ENCODE peak calls at places on chromosomes 5 and 9, in five cellular contexts. One of them, this sample, is unnamed. For H3K9me3, the result is how much of the 10 kb centered on the place peaks cover.

GRCh38 chr9:102650896-102651295 is 344.2 kb upstream of the CYLC2 start:
- DNase-seq in left ventricle myocardium inferior: no peak
- DNase-seq in breast epithelium: no peak
- DNase-seq in cardiac muscle cell: no peak
- DNase-seq in hepatocyte: no peak
- DNase-seq in this sample: no peak

GRCh38 chr5:171825046-171825445 is 39.4 kb downstream of the SMIM23 start:
- DNase-seq in breast epithelium: no peak
- DNase-seq in left ventricle myocardium inferior: no peak
- DNase-seq in cardiac muscle cell: no peak
- DNase-seq in hepatocyte: no peak
- DNase-seq in this sample: no peak

GRCh38 chr9:87667164-87667738 is 58.7 kb upstream of the CTSL start:
- DNase-seq in hepatocyte: peak
- DNase-seq in breast epithelium: no peak
- DNase-seq in cardiac muscle cell: no peak
- DNase-seq in left ventricle myocardium inferior: no peak
- DNase-seq in this sample: no peak

GRCh38 chr9:21812415-21812814 is 10.0 kb downstream of the MTAP start:
- DNase-seq in breast epithelium: no peak
- DNase-seq in cardiac muscle cell: no peak
- DNase-seq in hepatocyte: no peak
- DNase-seq in left ventricle myocardium inferior: no peak
- DNase-seq in this sample: no peak

GRCh38 chr5:14208071-14209021 is 65.2 kb downstream of the TRIO start:
- DNase-seq in cardiac muscle cell: no peak
- DNase-seq in breast epithelium: no peak
- DNase-seq in left ventricle myocardium inferior: no peak
- DNase-seq in hepatocyte: peak
- DNase-seq in this sample: no peak

GRCh38 chr5:125026900-125027731 is 280.7 kb upstream of the ZNF608 start:
- DNase-seq in left ventricle myocardium inferior: no peak
- DNase-seq in hepatocyte: peak
- DNase-seq in cardiac muscle cell: peak
- DNase-seq in breast epithelium: no peak
- DNase-seq in this sample: no peak

GRCh38 chr5:54643679-54644078 is 126.1 kb downstream of the SNX18 start:
- DNase-seq in breast epithelium: no peak
- DNase-seq in left ventricle myocardium inferior: no peak
- DNase-seq in hepatocyte: no peak
- DNase-seq in cardiac muscle cell: no peak
- DNase-seq in this sample: no peak

GRCh38 chr5:21711854-21712752 is 1141.0 kb downstream of the CDH12 start:
- DNase-seq in left ventricle myocardium inferior: no peak
- DNase-seq in breast epithelium: no peak
- DNase-seq in cardiac muscle cell: peak
- DNase-seq in hepatocyte: no peak
- DNase-seq in this sample: no peak

GRCh38 chr5:54764691-54765090 is 220.7 kb downstream of the ESM1 start:
- DNase-seq in cardiac muscle cell: no peak
- DNase-seq in hepatocyte: no peak
- DNase-seq in left ventricle myocardium inferior: no peak
- DNase-seq in breast epithelium: no peak
- DNase-seq in this sample: no peak

GRCh38 chr5:1931590-1932138 is 48.9 kb upstream of the IRX4 start:
- DNase-seq in hepatocyte: peak
- DNase-seq in left ventricle myocardium inferior: peak
- DNase-seq in breast epithelium: no peak
- DNase-seq in cardiac muscle cell: peak
- DNase-seq in this sample: no peak

GRCh38 chr5:57802131-57802530 is 319.5 kb upstream of the ACTBL2 start:
- DNase-seq in hepatocyte: no peak
- DNase-seq in left ventricle myocardium inferior: no peak
- DNase-seq in cardiac muscle cell: no peak
- DNase-seq in breast epithelium: no peak
- DNase-seq in this sample: no peak

GRCh38 chr5:60339691-60340191 is 360.2 kb downstream of the DEPDC1B start:
- DNase-seq in left ventricle myocardium inferior: peak
- DNase-seq in hepatocyte: no peak
- DNase-seq in cardiac muscle cell: no peak
- DNase-seq in breast epithelium: no peak
- DNase-seq in this sample: no peak

GRCh38 chr9:94900222-94901018 is 173.9 kb downstream of the AOPEP start:
- DNase-seq in left ventricle myocardium inferior: no peak
- DNase-seq in breast epithelium: no peak
- DNase-seq in hepatocyte: peak
- DNase-seq in cardiac muscle cell: no peak
- DNase-seq in this sample: peak

GRCh38 chr5:169873642-169874041 is 106.7 kb downstream of the INSYN2B start:
- DNase-seq in hepatocyte: no peak
- DNase-seq in breast epithelium: no peak
- DNase-seq in left ventricle myocardium inferior: peak
- DNase-seq in cardiac muscle cell: no peak
- DNase-seq in this sample: no peak

GRCh38 chr9:116327702-116328440 is 174.3 kb downstream of the PAPPA start:
- DNase-seq in left ventricle myocardium inferior: no peak
- DNase-seq in cardiac muscle cell: no peak
- DNase-seq in breast epithelium: no peak
- DNase-seq in hepatocyte: no peak
- DNase-seq in this sample: no peak

GRCh38 chr9:6415266-6415665 is 2.3 kb downstream of the UHRF2 start:
- DNase-seq in cardiac muscle cell: no peak
- DNase-seq in hepatocyte: no peak
- DNase-seq in left ventricle myocardium inferior: no peak
- DNase-seq in breast epithelium: no peak
- DNase-seq in this sample: no peak

GRCh38 chr5:42948961-42949347 is 91.2 kb downstream of the ANXA2R start:
- DNase-seq in hepatocyte: no peak
- DNase-seq in breast epithelium: no peak
- DNase-seq in left ventricle myocardium inferior: no peak
- DNase-seq in cardiac muscle cell: no peak
- DNase-seq in this sample: no peak

GRCh38 chr5:175572922-175573321 is 84.9 kb upstream of the HRH2 start:
- DNase-seq in breast epithelium: no peak
- DNase-seq in left ventricle myocardium inferior: no peak
- DNase-seq in hepatocyte: peak
- DNase-seq in cardiac muscle cell: no peak
- DNase-seq in this sample: no peak

GRCh38 chr5:51859624-51860023 is 476.4 kb downstream of the ISL1 start:
- DNase-seq in hepatocyte: no peak
- DNase-seq in breast epithelium: no peak
- DNase-seq in left ventricle myocardium inferior: no peak
- DNase-seq in cardiac muscle cell: no peak
- DNase-seq in this sample: no peak

GRCh38 chr5:72379936-72380335 is 59.8 kb downstream of the PTCD2 start:
- DNase-seq in left ventricle myocardium inferior: no peak
- DNase-seq in cardiac muscle cell: no peak
- DNase-seq in hepatocyte: no peak
- DNase-seq in breast epithelium: no peak
- DNase-seq in this sample: no peak

GRCh38 chr5:21225223-21226064 is 1237.4 kb upstream of the CDH18 start:
- DNase-seq in breast epithelium: no peak
- DNase-seq in left ventricle myocardium inferior: no peak
- DNase-seq in cardiac muscle cell: no peak
- DNase-seq in hepatocyte: peak
- DNase-seq in this sample: no peak

GRCh38 chr5:146745937-146746577 is 132.5 kb downstream of the PPP2R2B start:
- DNase-seq in hepatocyte: no peak
- DNase-seq in left ventricle myocardium inferior: no peak
- DNase-seq in breast epithelium: no peak
- DNase-seq in cardiac muscle cell: no peak
- DNase-seq in this sample: no peak

GRCh38 chr5:131224387-131225191 is 39.3 kb upstream of the CDC42SE2 start:
- DNase-seq in left ventricle myocardium inferior: peak
- DNase-seq in hepatocyte: no peak
- DNase-seq in cardiac muscle cell: no peak
- DNase-seq in breast epithelium: no peak
- DNase-seq in this sample: peak

GRCh38 chr9:112771359-112772214 is 21.0 kb downstream of the SNX30 start:
- DNase-seq in left ventricle myocardium inferior: no peak
- DNase-seq in hepatocyte: no peak
- DNase-seq in cardiac muscle cell: no peak
- DNase-seq in breast epithelium: no peak
- DNase-seq in this sample: no peak

GRCh38 chr5:149452007-149452664 is 73.0 kb upstream of the IL17B start:
- DNase-seq in breast epithelium: no peak
- DNase-seq in left ventricle myocardium inferior: peak
- DNase-seq in hepatocyte: peak
- DNase-seq in cardiac muscle cell: peak
- DNase-seq in this sample: no peak

DNA sequence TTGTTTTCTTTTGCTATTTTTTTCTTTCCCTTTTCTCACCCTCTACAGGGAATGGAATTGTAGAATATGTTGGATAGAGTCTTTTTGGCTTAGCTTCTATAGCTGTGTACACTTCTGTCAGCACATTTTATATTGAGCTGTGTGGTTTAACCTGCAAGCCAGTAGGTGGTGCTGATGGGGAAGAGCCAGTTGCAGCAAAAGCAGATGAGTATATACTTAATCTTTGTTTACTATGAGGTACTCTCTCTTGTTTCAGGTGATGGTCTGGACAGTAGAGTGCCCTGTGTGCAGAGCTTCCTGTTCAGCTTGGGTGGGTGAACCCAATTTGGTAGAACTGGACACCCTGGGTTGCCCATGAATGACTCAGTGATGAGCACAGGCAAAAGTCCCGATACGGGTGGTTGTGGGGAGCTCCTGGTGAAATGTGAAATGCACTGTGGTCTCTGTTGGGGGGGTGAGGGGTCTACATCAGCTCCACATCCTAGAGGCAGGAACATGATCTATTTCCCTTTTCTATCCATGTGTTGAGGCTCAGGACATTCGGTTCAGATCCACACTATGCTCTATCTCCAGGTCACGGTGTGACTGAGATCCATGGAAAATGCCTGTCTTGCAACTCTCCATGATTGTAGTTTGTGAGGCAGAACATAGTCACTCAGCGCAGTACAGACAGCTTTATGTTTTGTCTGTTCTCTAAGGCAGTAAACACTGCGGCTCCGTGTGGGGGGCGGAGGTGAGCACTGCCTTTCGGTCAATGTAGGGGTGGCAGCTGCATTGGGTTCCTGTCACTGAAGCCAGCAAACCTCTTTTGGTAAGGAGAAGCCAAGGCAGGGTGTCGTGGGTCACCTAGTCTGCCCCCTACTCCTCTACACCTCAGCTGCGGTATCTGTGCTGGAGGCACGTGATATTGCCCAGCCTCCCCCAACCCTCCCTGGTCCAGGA is 353.2 kb downstream of the PRR16 start:
- DNase-seq in hepatocyte: peak
- DNase-seq in cardiac muscle cell: peak
- DNase-seq in left ventricle myocardium inferior: no peak
- DNase-seq in breast epithelium: no peak
- DNase-seq in this sample: no peak
- TF ChIP-seq CTCF in hepatocyte: peak
- TF ChIP-seq CTCF in cardiac muscle cell: peak
- TF ChIP-seq CTCF in left ventricle myocardium inferior: peak
- TF ChIP-seq CTCF in breast epithelium: peak
- TF ChIP-seq CTCF in this sample: no peak

GRCh38 chr5:179089502-179089901 is 29.3 kb downstream of the ZNF354C start:
- DNase-seq in hepatocyte: no peak
- DNase-seq in cardiac muscle cell: no peak
- DNase-seq in breast epithelium: no peak
- DNase-seq in left ventricle myocardium inferior: no peak
- DNase-seq in this sample: no peak
- H3K9me3 ChIP-seq in hepatocyte: half or more
- H3K9me3 ChIP-seq in cardiac muscle cell: under half
- H3K9me3 ChIP-seq in breast epithelium: half or more
- H3K9me3 ChIP-seq in left ventricle myocardium inferior: half or more
- H3K9me3 ChIP-seq in this sample: half or more

DNA sequence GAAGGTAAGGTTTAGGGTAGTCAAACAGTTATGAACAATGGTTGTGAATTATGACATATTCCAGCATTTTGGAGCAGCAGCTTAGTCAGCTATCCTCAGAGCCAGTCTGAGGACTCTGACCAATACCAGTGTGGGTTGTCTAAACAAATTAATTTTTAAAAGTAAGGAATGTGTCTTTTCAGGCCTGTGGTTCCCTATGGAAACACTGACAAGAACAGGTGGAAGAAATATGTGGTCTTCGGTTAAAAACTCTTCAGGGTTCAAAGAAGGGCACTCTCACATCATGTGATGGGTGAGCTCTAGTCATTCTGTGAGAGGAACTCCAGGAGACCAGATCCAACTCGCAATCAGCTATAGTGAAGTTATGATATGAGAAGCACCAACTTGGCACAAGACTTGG is 33.5 kb upstream of the ALDOB start:
- DNase-seq in hepatocyte: no peak
- DNase-seq in left ventricle myocardium inferior: no peak
- DNase-seq in breast epithelium: no peak
- DNase-seq in cardiac muscle cell: no peak
- DNase-seq in this sample: no peak
- TF ChIP-seq CTCF in hepatocyte: no peak
- TF ChIP-seq CTCF in left ventricle myocardium inferior: no peak
- TF ChIP-seq CTCF in breast epithelium: no peak
- TF ChIP-seq CTCF in cardiac muscle cell: no peak
- TF ChIP-seq CTCF in this sample: no peak

DNA sequence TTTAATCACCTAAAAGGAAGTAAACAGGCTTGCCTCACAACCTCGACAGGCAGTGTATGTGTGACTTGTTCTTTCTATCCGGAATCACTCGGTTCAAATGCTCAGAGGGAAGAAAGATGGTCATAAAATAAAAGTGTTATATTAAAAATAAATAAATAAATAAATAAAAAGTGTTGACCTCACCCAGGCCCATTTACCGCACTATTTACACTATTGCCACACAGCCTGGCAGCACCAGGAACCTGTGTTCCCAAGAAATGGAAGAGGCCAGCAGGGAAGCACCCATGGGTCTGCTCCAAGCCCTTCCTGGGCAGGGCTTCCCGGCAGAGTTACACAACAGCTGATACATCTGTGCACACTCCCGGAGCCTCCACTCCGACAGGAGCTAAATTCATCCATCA is 127.9 kb downstream of the EFNA5 start:
- DNase-seq in hepatocyte: peak
- DNase-seq in breast epithelium: peak
- DNase-seq in cardiac muscle cell: peak
- DNase-seq in left ventricle myocardium inferior: peak
- DNase-seq in this sample: peak
- H3K9me3 ChIP-seq in hepatocyte: under half
- H3K9me3 ChIP-seq in breast epithelium: under half
- H3K9me3 ChIP-seq in cardiac muscle cell: under half
- H3K9me3 ChIP-seq in left ventricle myocardium inferior: under half
- H3K9me3 ChIP-seq in this sample: under half

DNA sequence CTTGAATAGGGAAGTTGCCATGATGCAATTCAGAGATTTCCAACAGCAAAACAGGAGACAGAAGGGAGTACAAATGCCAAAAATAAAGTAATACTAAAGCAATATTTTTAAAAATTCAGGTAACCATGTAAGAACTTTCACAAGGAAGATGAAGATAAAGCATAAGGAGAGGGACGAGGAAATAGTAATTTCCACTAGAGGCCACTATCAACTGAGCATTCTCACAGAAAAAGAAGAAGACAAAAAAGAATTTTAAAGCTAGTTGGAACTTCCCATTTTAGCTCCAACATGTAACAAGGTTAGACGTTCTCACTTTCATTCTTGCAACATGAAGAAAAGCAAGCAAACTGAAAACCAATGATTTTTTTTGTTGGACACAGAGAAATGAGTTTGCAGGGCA is 779.9 kb upstream of the CDH6 start:
- DNase-seq in cardiac muscle cell: no peak
- DNase-seq in breast epithelium: no peak
- DNase-seq in hepatocyte: no peak
- DNase-seq in left ventricle myocardium inferior: no peak
- DNase-seq in this sample: no peak
- TF ChIP-seq CTCF in cardiac muscle cell: no peak
- TF ChIP-seq CTCF in breast epithelium: no peak
- TF ChIP-seq CTCF in hepatocyte: peak
- TF ChIP-seq CTCF in left ventricle myocardium inferior: no peak
- TF ChIP-seq CTCF in this sample: no peak